ENCODE peak calls at places on chromosomes 6 and 20, in eight cellular contexts. O is vagina, Z is cardiac muscle cell, V is esophagus squamous epithelium, I is tibial artery, X is left lung, R is left ventricle myocardium inferior, L is uterus. T is an unnamed sample.

GRCh38 chr6:33091957-33092356 is 16.2 kb downstream of the HLA-DPB1 start:
- DNase-seq in I (no peak), L (no peak), Z (peak; percentile 16), X (peak; percentile 80), V (no peak), O (no peak), R (no peak), T (no peak)

GRCh38 chr20:25361287-25361683 is 29.4 kb downstream of the ABHD12 start:
- DNase-seq in R (no peak), V (no peak), Z (peak; percentile 20), O (no peak), X (no peak), L (no peak), I (no peak), T (no peak)

GRCh38 chr20:47397652-47398301 is 41.3 kb upstream of the ZMYND8 start:
- DNase-seq in V (no peak), X (no peak), O (no peak), I (no peak), R (no peak), Z (no peak), L (no peak), T (no peak)

GRCh38 chr6:13120483-13121482 is 207.6 kb downstream of the TBC1D7 start:
- DNase-seq in X (no peak), L (no peak), V (no peak), O (no peak), Z (peak; percentile 7), I (no peak), R (peak; percentile 41), T (no peak)

GRCh38 chr20:37534401-37535157 is 6.9 kb upstream of the BLCAP start:
- DNase-seq in Z (peak; percentile 86), V (no peak), X (no peak), R (no peak), O (peak; percentile 83), I (no peak), L (no peak), T (peak; percentile 30)

GRCh38 chr6:132247381-132248159 is 153.7 kb downstream of the MOXD1 start:
- DNase-seq in R (no peak), L (no peak), X (no peak), O (no peak), I (no peak), Z (no peak), V (no peak), T (no peak)

GRCh38 chr6:39568896-39569295 is 156.3 kb downstream of the KIF6 start:
- DNase-seq in X (no peak), R (no peak), Z (peak; percentile 49), O (no peak), L (no peak), I (no peak), V (no peak), T (no peak)

GRCh38 chr6:44049989-44050871 is 77.0 kb downstream of the MRPL14 start:
- DNase-seq in R (no peak), V (no peak), Z (no peak), X (no peak), I (no peak), L (no peak), O (no peak), T (no peak)

GRCh38 chr6:26121141-26122004 is 34.1 kb downstream of the HFE start:
- DNase-seq in R (no peak), X (no peak), L (no peak), O (no peak), V (no peak), Z (no peak), I (no peak), T (no peak)

GRCh38 chr20:55415567-55416142 is 589.7 kb downstream of the CBLN4 start:
- DNase-seq in X (no peak), I (no peak), V (no peak), L (no peak), R (no peak), O (no peak), Z (peak; percentile 0), T (no peak)

GRCh38 chr20:36572701-36573102 is 695 bp upstream of the TGIF2 start:
- DNase-seq in I (no peak), R (no peak), X (no peak), Z (peak; percentile 28), O (no peak), L (no peak), V (no peak), T (peak; percentile 17)

GRCh38 chr20:32201296-32201976 is 6.1 kb downstream of the PLAGL2 start:
- DNase-seq in V (no peak), I (no peak), R (no peak), O (no peak), L (no peak), X (no peak), Z (no peak), T (no peak)

GRCh38 chr20:49768204-49769124 is 44.2 kb upstream of the SLC9A8 start:
- DNase-seq in I (peak; percentile 70), R (no peak), X (no peak), Z (peak; percentile 97), V (no peak), L (peak; percentile 60), O (peak; percentile 90), T (peak; percentile 68)

GRCh38 chr20:47152078-47152477 is 204.4 kb downstream of the ZMYND8 start:
- DNase-seq in Z (no peak), R (no peak), O (no peak), X (no peak), L (no peak), V (no peak), I (no peak), T (no peak)

GRCh38 chr6:113328886-113329381 is 528.2 kb upstream of the MARCKS start:
- DNase-seq in L (peak; percentile 15), Z (peak; percentile 92), V (no peak), O (no peak), R (peak; percentile 13), X (no peak), I (no peak), T (no peak)

GRCh38 chr20:46746972-46747371 is 37.5 kb downstream of the SLC2A10 start:
- DNase-seq in Z (peak; percentile 40), I (no peak), V (no peak), O (no peak), X (no peak), L (no peak), R (no peak), T (no peak)

GRCh38 chr20:11891827-11892521 is 25.7 kb upstream of the BTBD3 start:
- DNase-seq in Z (peak; percentile 75), R (peak; percentile 58), I (no peak), O (no peak), X (peak; percentile 28), V (no peak), L (peak; percentile 43), T (peak; percentile 56)

GRCh38 chr20:51434556-51435256 is 107.8 kb downstream of the NFATC2 start:
- DNase-seq in Z (peak; percentile 84), X (no peak), O (no peak), I (no peak), R (no peak), L (no peak), V (no peak), T (no peak)

GRCh38 chr6:142207265-142207877 is 60.3 kb downstream of the VTA1 start:
- DNase-seq in R (peak; percentile 16), X (no peak), O (no peak), L (no peak), V (no peak), I (no peak), Z (peak; percentile 79), T (no peak)

GRCh38 chr6:144365176-144365710 is 80.1 kb downstream of the UTRN start:
- DNase-seq in Z (no peak), R (no peak), V (no peak), I (no peak), O (no peak), X (no peak), L (no peak), T (no peak)

GRCh38 chr20:63686492-63687321 is 9.7 kb upstream of the TNFRSF6B start:
- DNase-seq in X (peak; percentile 90), L (peak; percentile 69), V (no peak), O (no peak), I (peak; percentile 84), R (peak; percentile 78), Z (peak; percentile 89), T (peak; percentile 73)

GRCh38 chr20:21719592-21720214 is 14.2 kb downstream of the PAX1 start:
- DNase-seq in L (no peak), X (no peak), Z (peak; percentile 68), O (no peak), R (no peak), I (no peak), V (no peak), T (no peak)

GRCh38 chr6:35297541-35298481 is at the start of gene DEF6:
- DNase-seq in I (peak; percentile 79), Z (peak; percentile 90), R (peak; percentile 82), V (peak; percentile 48), X (peak; percentile 96), O (no peak), L (peak; percentile 79), T (peak; percentile 85)

GRCh38 chr6:148349466-148349865 is 6.8 kb downstream of the SASH1 start:
- DNase-seq in X (no peak), V (no peak), I (no peak), O (no peak), L (no peak), R (no peak), Z (no peak), T (no peak)

GRCh38 chr6:88165877-88166492 is at the start of gene CNR1:
- DNase-seq in O (no peak), Z (peak; percentile 52), I (peak; percentile 88), R (peak; percentile 35), V (no peak), L (peak; percentile 32), X (peak; percentile 94), T (peak; percentile 26)

GRCh38 chr20:41076776-41077175 is 48.2 kb downstream of the TOP1 start:
- DNase-seq in O (no peak), Z (no peak), I (no peak), X (no peak), L (no peak), R (no peak), V (no peak), T (no peak)
- H3K4me1 ChIP-seq in O (peaks cover 59% of the 10 kb centered on the region), Z (peaks cover 9% of the 10 kb centered on the region), I (peaks cover 53% of the 10 kb centered on the region), X (peaks cover 8% of the 10 kb centered on the region), L (peaks cover 3% of the 10 kb centered on the region), R (peaks cover 78% of the 10 kb centered on the region), V (peaks cover 17% of the 10 kb centered on the region), T (peaks cover 5% of the 10 kb centered on the region)

GRCh38 chr6:106089981-106090380 is 3.8 kb downstream of the PRDM1 start:
- DNase-seq in L (no peak), I (no peak), Z (peak; percentile 42), R (no peak), V (no peak), X (no peak), O (no peak), T (no peak)
- TF ChIP-seq CTCF in L (no peak), I (no peak), Z (no peak), R (no peak), V (no peak), X (no peak), O (no peak), T (no peak)

GRCh38 chr6:21883528-21883927 is 290.0 kb downstream of the SOX4 start:
- DNase-seq in I (no peak), L (no peak), O (no peak), V (no peak), R (no peak), X (no peak), Z (no peak), T (no peak)
- H3K4me3 ChIP-seq in I (no peak overlapping the region), L (no peak overlapping the region), O (no peak overlapping the region), V (no peak overlapping the region), R (no peak overlapping the region), X (no peak overlapping the region), Z (no peak overlapping the region), T (no peak overlapping the region)

DNA sequence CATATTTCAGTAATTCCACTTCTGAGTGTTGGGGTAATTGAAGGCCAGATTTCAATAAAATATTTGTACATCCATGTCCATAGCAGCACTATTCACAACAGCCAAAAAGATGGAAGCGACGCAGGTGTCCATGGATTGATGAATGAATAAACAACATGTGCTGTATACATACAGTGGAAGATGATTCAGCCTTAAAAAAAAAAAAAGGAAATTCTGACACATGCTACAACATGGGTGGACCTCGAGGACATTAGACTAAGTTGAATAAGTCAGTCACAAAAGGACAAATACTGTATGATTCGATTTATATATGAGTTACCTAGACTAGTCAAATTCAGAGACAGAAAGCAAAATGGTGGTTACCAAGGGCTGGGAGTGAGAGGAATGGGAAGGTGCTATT is 57.2 kb downstream of the TRAM2 start:
- DNase-seq in V (no peak), X (no peak), L (no peak), R (no peak), Z (no peak), I (no peak), O (no peak), T (no peak)
- H3K4me1 ChIP-seq in V (peaks cover 44% of the 10 kb centered on the region), X (peaks cover 28% of the 10 kb centered on the region), L (peaks cover 10% of the 10 kb centered on the region), R (peaks cover 84% of the 10 kb centered on the region), Z (peaks cover 26% of the 10 kb centered on the region), I (peaks cover 55% of the 10 kb centered on the region), O (peaks cover 60% of the 10 kb centered on the region), T (peaks cover 22% of the 10 kb centered on the region)